ENCODE peak calls at places on chromosomes 12 and 14, in four cellular contexts. M is HL-60, D is endodermal cell, B is choroid plexus epithelial cell. E is an unnamed sample.

GRCh38 chr14:33897878-33898535 is 52.9 kb downstream of the EGLN3 start:
- DNase-seq in M (no peak), D (no peak), B (no peak), E (no peak)

GRCh38 chr12:17928708-17929366 is 161.2 kb downstream of the RERGL start:
- DNase-seq in M (no peak), D (no peak), B (peak), E (peak)

GRCh38 chr14:57704796-57705195 is 161.1 kb downstream of the SLC35F4 start:
- DNase-seq in M (no peak), D (no peak), B (no peak), E (no peak)

GRCh38 chr14:73477618-73478266 is 13.0 kb upstream of the RIOX1 start:
- DNase-seq in M (no peak), D (no peak), B (peak), E (peak)

GRCh38 chr12:98821232-98821631 is 176.1 kb downstream of the APAF1 start:
- DNase-seq in M (no peak), D (peak), B (no peak), E (no peak)

GRCh38 chr12:13171921-13172859 is 24.3 kb upstream of the EMP1 start:
- DNase-seq in M (no peak), D (peak), B (peak), E (peak)

GRCh38 chr12:16766736-16767135 is 160.8 kb upstream of the LMO3 start:
- DNase-seq in M (no peak), D (no peak), B (peak), E (no peak)

GRCh38 chr12:124675881-124676688 is 108.7 kb upstream of the NCOR2 start:
- DNase-seq in M (no peak), D (no peak), B (peak), E (no peak)

GRCh38 chr14:104087505-104087904 is 2.0 kb downstream of the ASPG start:
- DNase-seq in M (no peak), D (peak), B (no peak), E (no peak)

GRCh38 chr12:105270671-105271255 is 34.8 kb upstream of the APPL2 start:
- DNase-seq in M (no peak), D (no peak), B (no peak), E (no peak)

GRCh38 chr12:124842073-124842749 is 21.5 kb downstream of the SCARB1 start:
- DNase-seq in M (no peak), D (peak), B (no peak), E (no peak)

GRCh38 chr14:88481794-88482193 is 73.0 kb downstream of the PTPN21 start:
- DNase-seq in M (no peak), D (no peak), B (peak), E (no peak)

GRCh38 chr14:105944632-105945610 is 418.5 kb downstream of the TMEM121 start:
- DNase-seq in M (peak), D (peak), B (no peak), E (no peak)

GRCh38 chr14:55451398-55451797 is 11.0 kb upstream of the TBPL2 start:
- DNase-seq in M (no peak), D (peak), B (peak), E (peak)

GRCh38 chr14:58637391-58638230 is at the start of gene DACT1:
- DNase-seq in M (no peak), D (peak), B (peak), E (no peak)

GRCh38 chr12:123160801-123161487 is 10.1 kb upstream of the PITPNM2 start:
- DNase-seq in M (no peak), D (no peak), B (peak), E (no peak)

GRCh38 chr14:21496453-21496852 is 14.7 kb downstream of the METTL3 start:
- DNase-seq in M (no peak), D (no peak), B (peak), E (no peak)

GRCh38 chr12:63308701-63309100 is 157.7 kb upstream of the AVPR1A start:
- DNase-seq in M (no peak), D (no peak), B (peak), E (no peak)

GRCh38 chr14:65102441-65103149 is at the start of gene MAX:
- DNase-seq in M (peak), D (peak), B (peak), E (peak)

GRCh38 chr12:3170423-3171194 is 93.4 kb downstream of the TSPAN9 start:
- DNase-seq in M (no peak), D (no peak), B (peak), E (peak)

GRCh38 chr12:17992002-17992656 is 97.9 kb downstream of the RERGL start:
- DNase-seq in M (peak), D (peak), B (peak), E (peak)

GRCh38 chr14:96177766-96178377 is 26.8 kb upstream of the BDKRB2 start:
- DNase-seq in M (no peak), D (no peak), B (peak), E (no peak)

GRCh38 chr14:55336161-55336560 is 64.9 kb downstream of the FBXO34 start:
- DNase-seq in M (no peak), D (no peak), B (peak), E (peak)

GRCh38 chr12:79366374-79366773 is 324.4 kb downstream of the PAWR start:
- DNase-seq in M (no peak), D (peak), B (no peak), E (no peak)

GRCh38 chr14:99872786-99873440 is 79.7 kb downstream of the EML1 start:
- DNase-seq in M (no peak), D (no peak), B (peak), E (no peak)
- H3K4me3 ChIP-seq in M (no peak), D (no peak), B (no peak), E (no peak)

GRCh38 chr14:101808020-101808641 is 46.6 kb downstream of the PPP2R5C start:
- DNase-seq in M (no peak), D (peak), B (no peak), E (no peak)
- H3K4me3 ChIP-seq in M (no peak), D (peak), B (no peak), E (no peak)

GRCh38 chr14:22842211-22843122 is 6.1 kb downstream of the MMP14 start:
- DNase-seq in M (no peak), D (no peak), B (no peak), E (no peak)
- H3K4me3 ChIP-seq in M (no peak), D (no peak), B (no peak), E (no peak)

GRCh38 chr12:14256555-14257169 is 108.8 kb upstream of the ATF7IP start:
- DNase-seq in M (peak), D (peak), B (peak), E (peak)

GRCh38 chr12:14256139-14256538 is 109.3 kb upstream of the ATF7IP start:
- DNase-seq in M (no peak), D (no peak), B (peak), E (peak)

GRCh38 chr12:14257734-14258467 is 107.6 kb upstream of the ATF7IP start:
- DNase-seq in M (no peak), D (peak), B (peak), E (peak)

GRCh38 chr12:14258468-14258947 is 107.0 kb upstream of the ATF7IP start:
- DNase-seq in M (no peak), D (no peak), B (no peak), E (no peak)

GRCh38 chr12:14257303-14257733 is 108.2 kb upstream of the ATF7IP start:
- DNase-seq in M (no peak), D (no peak), B (no peak), E (no peak)
- H3K4me3 ChIP-seq in M (no peak), D (peak), B (no peak), E (no peak)

DNA sequence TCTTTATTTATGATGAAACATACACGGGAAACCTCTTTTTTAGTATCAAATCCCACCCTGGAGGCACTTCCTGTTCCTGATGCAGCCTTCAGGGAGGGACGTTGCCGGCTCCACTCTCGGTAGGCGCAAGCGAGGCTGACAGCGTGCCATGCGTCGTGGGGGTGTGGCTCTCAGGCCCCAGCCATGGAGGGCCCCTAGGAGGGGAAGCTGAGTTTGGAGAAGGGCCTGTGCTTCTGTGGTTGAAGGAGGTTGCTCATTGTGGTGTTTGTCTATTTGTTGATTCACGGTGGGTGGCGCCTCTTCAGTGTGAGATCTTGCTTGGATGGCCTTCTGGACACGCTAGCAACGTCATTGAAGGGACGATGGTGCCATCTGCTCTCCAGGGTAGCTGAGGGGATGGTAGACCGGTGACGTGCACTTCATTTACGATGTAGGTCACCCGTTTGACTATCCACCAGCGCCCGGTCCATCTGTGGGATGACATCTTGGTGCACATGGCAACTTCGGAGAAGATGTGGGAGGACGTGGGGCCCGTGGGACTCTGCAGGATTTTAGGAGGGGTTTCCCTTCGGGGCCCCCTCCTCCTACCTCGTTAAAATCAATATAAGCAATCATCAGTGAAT is 126.3 kb upstream of the RTL1 start:
- DNase-seq in M (no peak), D (no peak), B (no peak), E (no peak)
- H3K4me3 ChIP-seq in M (no peak), D (no peak), B (no peak), E (no peak)